ENCODE peak calls at places on chromosomes 6 and 20, in eight cellular contexts. A is fibroblast of pulmonary artery, U is A673, H is esophagus muscularis mucosa, Q is tibial nerve, P is adipocyte, Y is GM23338, X is skeletal muscle cell. N is an unnamed sample.

GRCh38 chr20:6583134-6583738 is 184.2 kb upstream of the BMP2 start:
- DNase-seq in A (peak), U (peak), H (no peak), Q (peak), P (peak), Y (peak), X (no peak), N (peak)

GRCh38 chr6:135920689-135921088 is 69.2 kb downstream of the PDE7B start:
- DNase-seq in A (no peak), U (no peak), H (no peak), Q (no peak), P (no peak), Y (no peak), X (no peak), N (no peak)

GRCh38 chr6:139474145-139475108 is 100.0 kb upstream of the CITED2 start:
- DNase-seq in A (peak), U (peak), H (no peak), Q (peak), P (peak), Y (peak), X (no peak), N (peak)

GRCh38 chr20:18279231-18279630 is 9.1 kb upstream of the ZNF133 start:
- DNase-seq in A (no peak), U (no peak), H (no peak), Q (no peak), P (no peak), Y (no peak), X (no peak), N (peak)

GRCh38 chr6:132693478-132693877 is 20.4 kb downstream of the VNN1 start:
- DNase-seq in A (peak), U (no peak), H (no peak), Q (no peak), P (peak), Y (no peak), X (peak), N (no peak)

GRCh38 chr6:24408719-24409410 is 6.1 kb downstream of the MRS2 start:
- DNase-seq in A (no peak), U (no peak), H (no peak), Q (no peak), P (no peak), Y (no peak), X (no peak), N (no peak)

GRCh38 chr6:137102851-137103492 is 58.2 kb upstream of the IL20RA start:
- DNase-seq in A (no peak), U (no peak), H (no peak), Q (no peak), P (no peak), Y (no peak), X (no peak), N (peak)

GRCh38 chr6:33613794-33614166 is 7.3 kb upstream of the ITPR3 start:
- DNase-seq in A (no peak), U (no peak), H (no peak), Q (no peak), P (peak), Y (no peak), X (no peak), N (no peak)

GRCh38 chr6:24321538-24322162 is 36.2 kb downstream of the DCDC2 start:
- DNase-seq in A (peak), U (peak), H (no peak), Q (no peak), P (no peak), Y (peak), X (no peak), N (no peak)

GRCh38 chr6:100456881-100457220 is 7.9 kb downstream of the SIM1 start:
- DNase-seq in A (no peak), U (no peak), H (no peak), Q (no peak), P (no peak), Y (no peak), X (no peak), N (no peak)

GRCh38 chr20:3843490-3843889 is 3.1 kb upstream of the MAVS start:
- DNase-seq in A (peak), U (no peak), H (no peak), Q (no peak), P (peak), Y (no peak), X (peak), N (peak)

GRCh38 chr6:127436578-127437110 is 22.5 kb downstream of the KIAA0408 start:
- DNase-seq in A (no peak), U (no peak), H (no peak), Q (no peak), P (no peak), Y (no peak), X (no peak), N (no peak)

GRCh38 chr6:17585766-17586502 is 14.2 kb upstream of the FAM8A1 start:
- DNase-seq in A (no peak), U (peak), H (no peak), Q (no peak), P (no peak), Y (peak), X (no peak), N (peak)

GRCh38 chr20:5056801-5057599 is 55.7 kb upstream of the SLC23A2 start:
- DNase-seq in A (peak), U (peak), H (no peak), Q (peak), P (peak), Y (peak), X (no peak), N (peak)

GRCh38 chr20:48776306-48776705 is 51.5 kb downstream of the PREX1 start:
- DNase-seq in A (peak), U (peak), H (no peak), Q (no peak), P (peak), Y (no peak), X (peak), N (no peak)

GRCh38 chr6:144408151-144408550 is 123.0 kb downstream of the UTRN start:
- DNase-seq in A (peak), U (peak), H (no peak), Q (peak), P (peak), Y (peak), X (peak), N (no peak)

GRCh38 chr6:33126101-33126714 is 50.4 kb downstream of the HLA-DPB1 start:
- DNase-seq in A (peak), U (peak), H (no peak), Q (peak), P (peak), Y (peak), X (no peak), N (peak)

GRCh38 chr20:12394786-12395185 is 477.1 kb downstream of the BTBD3 start:
- DNase-seq in A (peak), U (no peak), H (no peak), Q (no peak), P (no peak), Y (peak), X (no peak), N (peak)

GRCh38 chr20:41029150-41029872 is 689 bp downstream of the TOP1 start:
- DNase-seq in A (no peak), U (peak), H (no peak), Q (no peak), P (peak), Y (peak), X (no peak), N (peak)

GRCh38 chr6:13461805-13462204 is 25.6 kb downstream of the GFOD1 start:
- DNase-seq in A (no peak), U (no peak), H (no peak), Q (no peak), P (no peak), Y (no peak), X (no peak), N (peak)

GRCh38 chr20:36091561-36092423 is 62.7 kb upstream of the EPB41L1 start:
- DNase-seq in A (no peak), U (no peak), H (no peak), Q (no peak), P (no peak), Y (peak), X (no peak), N (no peak)

GRCh38 chr6:131929227-131929626 is 21.9 kb downstream of the CCN2 start:
- DNase-seq in A (no peak), U (peak), H (no peak), Q (no peak), P (no peak), Y (peak), X (no peak), N (no peak)

GRCh38 chr6:124064317-124065113 is 260.9 kb downstream of the NKAIN2 start:
- DNase-seq in A (no peak), U (no peak), H (no peak), Q (no peak), P (no peak), Y (no peak), X (no peak), N (no peak)

GRCh38 chr6:157988700-157989063 is 7.0 kb downstream of the SYNJ2 start:
- DNase-seq in A (no peak), U (no peak), H (no peak), Q (no peak), P (no peak), Y (no peak), X (no peak), N (no peak)

GRCh38 chr20:46119028-46119546 is 973 bp downstream of the CD40 start:
- DNase-seq in A (no peak), U (no peak), H (no peak), Q (no peak), P (no peak), Y (no peak), X (no peak), N (no peak)

GRCh38 chr20:13302647-13303425 is 81.8 kb downstream of the ISM1 start:
- DNase-seq in A (peak), U (peak), H (no peak), Q (no peak), P (peak), Y (peak), X (no peak), N (peak)

GRCh38 chr6:136792066-136792944 is at the start of gene MAP3K5:
- DNase-seq in A (peak), U (peak), H (peak), Q (peak), P (peak), Y (peak), X (no peak), N (peak)

GRCh38 chr6:128885381-128885780 is 2.4 kb downstream of the LAMA2 start:
- DNase-seq in A (no peak), U (no peak), H (no peak), Q (no peak), P (no peak), Y (no peak), X (no peak), N (no peak)

GRCh38 chr20:50218987-50219435 is 28.4 kb downstream of the CEBPB start:
- DNase-seq in A (peak), U (no peak), H (no peak), Q (no peak), P (no peak), Y (no peak), X (no peak), N (peak)

GRCh38 chr6:151325075-151326050 is 66.0 kb downstream of the ZBTB2 start:
- DNase-seq in A (peak), U (peak), H (no peak), Q (peak), P (peak), Y (peak), X (peak), N (no peak)

GRCh38 chr6:154509421-154510143 is 903 bp downstream of the CNKSR3 start:
- DNase-seq in A (peak), U (peak), H (no peak), Q (no peak), P (peak), Y (peak), X (no peak), N (no peak)

GRCh38 chr6:52724406-52725121 is 38.7 kb downstream of the GSTA2 start:
- DNase-seq in A (peak), U (peak), H (no peak), Q (peak), P (peak), Y (peak), X (peak), N (peak)

GRCh38 chr6:81772741-81773140 is 20.3 kb upstream of the TENT5A start:
- DNase-seq in A (no peak), U (no peak), H (no peak), Q (no peak), P (peak), Y (no peak), X (peak), N (peak)

GRCh38 chr20:45866454-45866853 is 9.0 kb downstream of the ZSWIM3 start:
- DNase-seq in A (no peak), U (no peak), H (no peak), Q (no peak), P (no peak), Y (no peak), X (no peak), N (no peak)

GRCh38 chr6:157885211-157885788 is 62.3 kb downstream of the SNX9 start:
- DNase-seq in A (no peak), U (no peak), H (peak), Q (no peak), P (no peak), Y (no peak), X (no peak), N (no peak)

GRCh38 chr6:137808191-137808590 is 58.9 kb upstream of the TNFAIP3 start:
- DNase-seq in A (peak), U (no peak), H (no peak), Q (no peak), P (peak), Y (no peak), X (peak), N (no peak)

GRCh38 chr6:35719830-35720733 is 16.8 kb upstream of the ARMC12 start:
- DNase-seq in A (peak), U (peak), H (no peak), Q (no peak), P (peak), Y (peak), X (peak), N (peak)

GRCh38 chr20:49794336-49795124 is 18.1 kb upstream of the SLC9A8 start:
- DNase-seq in A (no peak), U (no peak), H (no peak), Q (no peak), P (peak), Y (no peak), X (no peak), N (peak)

GRCh38 chr6:85675030-85675819 is 32.5 kb upstream of the SYNCRIP start:
- DNase-seq in A (peak), U (no peak), H (no peak), Q (no peak), P (peak), Y (peak), X (peak), N (peak)
- H3K4me3 ChIP-seq in A (peak), U (peak), H (peak), Q (no peak), P (peak), Y (peak), X (peak), N (peak)

DNA sequence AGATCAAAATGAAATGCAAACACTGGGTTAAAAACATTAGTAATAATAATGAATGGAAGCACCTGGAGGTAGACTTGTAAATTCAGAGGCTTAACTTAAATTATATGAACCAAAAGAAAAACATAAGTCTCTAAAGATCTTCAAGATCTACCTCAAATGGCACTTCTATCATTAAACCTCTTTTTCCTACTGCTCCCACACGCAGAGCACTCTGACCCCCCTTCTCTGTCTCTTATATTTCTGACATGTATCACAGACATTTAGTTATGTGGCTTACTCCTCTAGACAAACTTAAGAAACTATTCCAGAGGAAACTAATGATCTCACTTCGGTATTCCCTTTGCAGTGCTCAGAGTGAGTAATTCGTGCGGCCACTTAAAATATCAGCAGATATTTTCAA is 1.1 kb downstream of the TBC1D32 start:
- DNase-seq in A (no peak), U (no peak), H (no peak), Q (no peak), P (no peak), Y (no peak), X (no peak), N (peak)
- H3K4me3 ChIP-seq in A (no peak), U (peak), H (no peak), Q (no peak), P (no peak), Y (no peak), X (no peak), N (peak)

DNA sequence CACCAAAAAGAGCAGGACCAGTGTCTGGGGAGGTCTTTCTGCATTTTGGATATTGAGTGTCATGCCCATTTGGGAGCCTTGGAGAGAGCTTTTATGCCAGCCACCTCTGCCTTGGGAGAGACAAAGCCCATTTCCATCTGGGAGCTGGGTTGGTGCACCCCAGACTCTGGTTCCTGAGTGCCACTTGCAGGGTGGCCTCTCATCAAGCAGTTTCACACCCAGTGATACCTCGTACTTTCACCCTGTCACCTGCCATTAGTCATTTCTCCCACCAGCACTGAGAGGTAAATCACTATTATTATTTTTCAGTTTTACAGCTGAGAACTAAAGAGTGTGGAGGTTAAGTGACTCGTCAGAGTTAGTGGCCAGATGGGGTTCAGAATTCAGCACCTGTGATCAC is 94.7 kb downstream of the PTPRT start:
- DNase-seq in A (no peak), U (no peak), H (peak), Q (no peak), P (no peak), Y (no peak), X (no peak), N (no peak)
- H3K4me3 ChIP-seq in A (no peak), U (no peak), H (no peak), Q (no peak), P (no peak), Y (no peak), X (no peak), N (no peak)

GRCh38 chr6:163947276-163947675 is 532.8 kb downstream of the QKI start:
- DNase-seq in A (no peak), U (no peak), H (no peak), Q (no peak), P (no peak), Y (no peak), X (no peak), N (no peak)

GRCh38 chr6:163948250-163948649 is 533.7 kb downstream of the QKI start:
- DNase-seq in A (no peak), U (no peak), H (no peak), Q (no peak), P (no peak), Y (no peak), X (no peak), N (no peak)

GRCh38 chr6:163944897-163945296 is 530.4 kb downstream of the QKI start:
- DNase-seq in A (no peak), U (peak), H (no peak), Q (no peak), P (no peak), Y (no peak), X (no peak), N (no peak)

GRCh38 chr6:163945813-163946212 is 531.3 kb downstream of the QKI start:
- DNase-seq in A (no peak), U (no peak), H (no peak), Q (no peak), P (no peak), Y (peak), X (no peak), N (no peak)

DNA sequence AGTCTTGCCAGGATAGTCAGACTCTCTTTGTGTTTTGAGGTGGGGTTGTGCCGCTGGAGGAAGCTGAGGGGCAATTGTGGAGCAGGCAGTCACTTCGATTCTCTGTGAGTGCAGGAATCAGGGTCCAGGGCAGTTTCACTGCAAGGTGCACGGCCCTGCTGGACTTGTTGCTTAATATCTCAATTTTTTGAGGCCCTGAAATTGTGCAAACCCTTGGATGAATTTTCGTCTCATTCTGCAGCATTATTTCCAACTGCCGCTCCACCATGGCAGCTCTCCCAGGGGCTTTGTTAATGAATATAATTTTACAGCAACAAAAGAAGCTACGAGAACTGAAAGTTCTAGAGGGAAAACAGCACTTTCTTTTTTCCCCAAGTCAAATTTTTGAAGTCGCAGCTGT is 531.9 kb downstream of the QKI start:
- DNase-seq in A (no peak), U (no peak), H (no peak), Q (peak), P (no peak), Y (no peak), X (no peak), N (no peak)
- H3K4me3 ChIP-seq in A (no peak), U (no peak), H (peak), Q (peak), P (peak), Y (no peak), X (no peak), N (no peak)

GRCh38 chr6:112216699-112217551 is 37.4 kb downstream of the LAMA4 start:
- DNase-seq in A (peak), U (peak), H (no peak), Q (no peak), P (peak), Y (no peak), X (peak), N (peak)
- H3K4me3 ChIP-seq in A (no peak), U (no peak), H (no peak), Q (no peak), P (peak), Y (no peak), X (no peak), N (no peak)

GRCh38 chr6:145532361-145532760 is 203.0 kb downstream of the EPM2A start:
- DNase-seq in A (no peak), U (no peak), H (no peak), Q (no peak), P (no peak), Y (peak), X (no peak), N (no peak)
- H3K4me3 ChIP-seq in A (no peak), U (no peak), H (no peak), Q (no peak), P (no peak), Y (peak), X (no peak), N (no peak)

GRCh38 chr6:119349341-119350201 is at the start of gene MAN1A1:
- DNase-seq in A (peak), U (peak), H (peak), Q (peak), P (peak), Y (peak), X (peak), N (peak)

GRCh38 chr6:119348308-119349040 is 1.1 kb downstream of the MAN1A1 start:
- DNase-seq in A (no peak), U (peak), H (no peak), Q (no peak), P (peak), Y (peak), X (no peak), N (no peak)

GRCh38 chr6:119349041-119349340 is 570 bp downstream of the MAN1A1 start:
- DNase-seq in A (no peak), U (no peak), H (no peak), Q (no peak), P (peak), Y (no peak), X (no peak), N (no peak)

GRCh38 chr6:119351005-119351394 is 1.4 kb upstream of the MAN1A1 start:
- DNase-seq in A (peak), U (peak), H (no peak), Q (no peak), P (peak), Y (no peak), X (no peak), N (no peak)

GRCh38 chr6:119350202-119351004 is 842 bp upstream of the MAN1A1 start:
- DNase-seq in A (peak), U (peak), H (no peak), Q (peak), P (peak), Y (peak), X (peak), N (peak)
- H3K4me3 ChIP-seq in A (peak), U (peak), H (peak), Q (peak), P (peak), Y (peak), X (peak), N (no peak)